ENCODE peak calls at places on chromosomes 7 and 10, in nine cellular contexts. One of them, this sample, is unnamed.

GRCh38 chr7:149261829-149262617 is at the start of gene ZNF783:
- DNase-seq in hippocampal formation: peak
- DNase-seq in iPS-NIHi11: peak
- DNase-seq in AG09319: peak
- DNase-seq in NCI-H446 treated with DMSO at 0.1 percent for 48 hours: peak
- DNase-seq in T-helper 9 cell: peak
- DNase-seq in AG08395: peak
- DNase-seq in IMR-90: peak
- DNase-seq in epithelial cell of esophagus: peak
- DNase-seq in this sample: peak

GRCh38 chr7:30862987-30863693 is 48.5 kb upstream of the AQP1 start:
- DNase-seq in AG09319: no peak
- DNase-seq in T-helper 9 cell: no peak
- DNase-seq in NCI-H446 treated with DMSO at 0.1 percent for 48 hours: no peak
- DNase-seq in epithelial cell of esophagus: no peak
- DNase-seq in hippocampal formation: no peak
- DNase-seq in IMR-90: no peak
- DNase-seq in AG08395: peak
- DNase-seq in iPS-NIHi11: no peak
- DNase-seq in this sample: no peak

GRCh38 chr10:98436704-98437103 is 10.0 kb downstream of the HPS1 start:
- DNase-seq in AG09319: no peak
- DNase-seq in T-helper 9 cell: no peak
- DNase-seq in iPS-NIHi11: no peak
- DNase-seq in epithelial cell of esophagus: no peak
- DNase-seq in hippocampal formation: no peak
- DNase-seq in NCI-H446 treated with DMSO at 0.1 percent for 48 hours: no peak
- DNase-seq in AG08395: no peak
- DNase-seq in IMR-90: no peak
- DNase-seq in this sample: no peak

GRCh38 chr10:77479586-77479985 is 158.0 kb downstream of the KCNMA1 start:
- DNase-seq in NCI-H446 treated with DMSO at 0.1 percent for 48 hours: no peak
- DNase-seq in IMR-90: no peak
- DNase-seq in AG08395: no peak
- DNase-seq in hippocampal formation: no peak
- DNase-seq in epithelial cell of esophagus: no peak
- DNase-seq in T-helper 9 cell: no peak
- DNase-seq in AG09319: no peak
- DNase-seq in iPS-NIHi11: no peak
- DNase-seq in this sample: no peak

GRCh38 chr7:142603870-142604448 is 145.3 kb upstream of the PRSS1 start:
- DNase-seq in epithelial cell of esophagus: peak
- DNase-seq in hippocampal formation: peak
- DNase-seq in IMR-90: peak
- DNase-seq in iPS-NIHi11: peak
- DNase-seq in NCI-H446 treated with DMSO at 0.1 percent for 48 hours: no peak
- DNase-seq in AG08395: peak
- DNase-seq in AG09319: peak
- DNase-seq in T-helper 9 cell: peak
- DNase-seq in this sample: peak

GRCh38 chr10:68301790-68302502 is 29.9 kb upstream of the HNRNPH3 start:
- DNase-seq in NCI-H446 treated with DMSO at 0.1 percent for 48 hours: no peak
- DNase-seq in AG08395: peak
- DNase-seq in IMR-90: peak
- DNase-seq in T-helper 9 cell: no peak
- DNase-seq in hippocampal formation: peak
- DNase-seq in AG09319: peak
- DNase-seq in epithelial cell of esophagus: peak
- DNase-seq in iPS-NIHi11: peak
- DNase-seq in this sample: peak

GRCh38 chr10:13348216-13349017 is at the start of gene SEPHS1:
- DNase-seq in T-helper 9 cell: peak
- DNase-seq in iPS-NIHi11: peak
- DNase-seq in hippocampal formation: peak
- DNase-seq in AG08395: peak
- DNase-seq in epithelial cell of esophagus: peak
- DNase-seq in IMR-90: peak
- DNase-seq in NCI-H446 treated with DMSO at 0.1 percent for 48 hours: peak
- DNase-seq in AG09319: peak
- DNase-seq in this sample: peak

GRCh38 chr7:133869556-133869955 is 257.6 kb upstream of the LRGUK start:
- DNase-seq in hippocampal formation: no peak
- DNase-seq in T-helper 9 cell: no peak
- DNase-seq in AG08395: no peak
- DNase-seq in epithelial cell of esophagus: no peak
- DNase-seq in NCI-H446 treated with DMSO at 0.1 percent for 48 hours: no peak
- DNase-seq in IMR-90: no peak
- DNase-seq in AG09319: no peak
- DNase-seq in iPS-NIHi11: no peak
- DNase-seq in this sample: no peak

GRCh38 chr10:20406607-20407188 is 490.4 kb downstream of the NEBL start:
- DNase-seq in AG09319: no peak
- DNase-seq in T-helper 9 cell: no peak
- DNase-seq in iPS-NIHi11: no peak
- DNase-seq in AG08395: no peak
- DNase-seq in IMR-90: no peak
- DNase-seq in NCI-H446 treated with DMSO at 0.1 percent for 48 hours: peak
- DNase-seq in hippocampal formation: no peak
- DNase-seq in epithelial cell of esophagus: no peak
- DNase-seq in this sample: peak

GRCh38 chr10:13681095-13681494 is 94.3 kb downstream of the PRPF18 start:
- DNase-seq in hippocampal formation: no peak
- DNase-seq in IMR-90: no peak
- DNase-seq in AG08395: no peak
- DNase-seq in AG09319: no peak
- DNase-seq in iPS-NIHi11: no peak
- DNase-seq in epithelial cell of esophagus: no peak
- DNase-seq in T-helper 9 cell: no peak
- DNase-seq in NCI-H446 treated with DMSO at 0.1 percent for 48 hours: no peak
- DNase-seq in this sample: no peak

GRCh38 chr10:48805411-48805810 is 120.7 kb downstream of the WDFY4 start:
- DNase-seq in AG08395: no peak
- DNase-seq in iPS-NIHi11: no peak
- DNase-seq in AG09319: no peak
- DNase-seq in hippocampal formation: no peak
- DNase-seq in epithelial cell of esophagus: no peak
- DNase-seq in NCI-H446 treated with DMSO at 0.1 percent for 48 hours: no peak
- DNase-seq in T-helper 9 cell: no peak
- DNase-seq in IMR-90: no peak
- DNase-seq in this sample: no peak

This sample was measured in astrocyte of the hippocampus.